ENCODE peak calls at places on chromosomes 11 and 22, in ten cellular contexts. X, I, U, J, R, P, T, A, C and B are unnamed samples.

GRCh38 chr11:111765320-111765983 is 737 bp downstream of the PPP2R1B start:
- DNase-seq in X (peak), I (peak), U (no peak), J (peak), R (peak), P (no peak), T (no peak), A (no peak), C (no peak), B (no peak)

GRCh38 chr22:48898524-48899377 is 928.9 kb downstream of the BRD1 start:
- DNase-seq in X (no peak), I (no peak), U (no peak), J (no peak), R (no peak), P (no peak), T (no peak), A (no peak), C (no peak), B (no peak)

GRCh38 chr11:102500829-102501228 is 29.7 kb downstream of the MMP7 start:
- DNase-seq in X (no peak), I (no peak), U (no peak), J (no peak), R (no peak), P (no peak), T (no peak), A (no peak), C (no peak), B (no peak)

GRCh38 chr22:39204216-39204615 is 40.6 kb downstream of the PDGFB start:
- DNase-seq in X (no peak), I (no peak), U (no peak), J (no peak), R (no peak), P (peak), T (no peak), A (no peak), C (no peak), B (no peak)

GRCh38 chr11:77179048-77179447 is 51.0 kb downstream of the MYO7A start:
- DNase-seq in X (no peak), I (no peak), U (no peak), J (no peak), R (no peak), P (no peak), T (no peak), A (no peak), C (no peak), B (no peak)

GRCh38 chr11:46277313-46277622 is 194 bp upstream of the CREB3L1 start:
- DNase-seq in X (no peak), I (no peak), U (no peak), J (no peak), R (no peak), P (no peak), T (no peak), A (no peak), C (no peak), B (no peak)

GRCh38 chr22:27620367-27621154 is 181.0 kb downstream of the MN1 start:
- DNase-seq in X (no peak), I (peak), U (no peak), J (no peak), R (no peak), P (no peak), T (no peak), A (peak), C (no peak), B (no peak)

GRCh38 chr11:125901872-125902271 is 1.1 kb downstream of the PUS3 start:
- DNase-seq in X (no peak), I (no peak), U (no peak), J (no peak), R (no peak), P (no peak), T (no peak), A (no peak), C (no peak), B (no peak)

GRCh38 chr11:36510567-36511020 is 522 bp upstream of the TRAF6 start:
- DNase-seq in X (no peak), I (peak), U (no peak), J (no peak), R (no peak), P (no peak), T (peak), A (no peak), C (no peak), B (no peak)

GRCh38 chr22:49975543-49976389 is 15.2 kb downstream of the PIM3 start:
- DNase-seq in X (peak), I (no peak), U (peak), J (peak), R (no peak), P (peak), T (no peak), A (peak), C (peak), B (no peak)

GRCh38 chr11:76314741-76315090 is 66.2 kb downstream of the THAP12 start:
- DNase-seq in X (no peak), I (peak), U (no peak), J (no peak), R (no peak), P (peak), T (no peak), A (no peak), C (no peak), B (no peak)

GRCh38 chr22:30309981-30310672 is 16.6 kb downstream of the TBC1D10A start:
- DNase-seq in X (peak), I (peak), U (no peak), J (peak), R (peak), P (no peak), T (no peak), A (no peak), C (no peak), B (peak)

GRCh38 chr11:15278129-15278528 is 163.4 kb downstream of the INSC start:
- DNase-seq in X (no peak), I (no peak), U (no peak), J (no peak), R (no peak), P (no peak), T (no peak), A (no peak), C (no peak), B (no peak)

GRCh38 chr22:37167981-37168647 is 18.4 kb upstream of the IL2RB start:
- DNase-seq in X (no peak), I (no peak), U (no peak), J (no peak), R (no peak), P (peak), T (no peak), A (no peak), C (peak), B (no peak)

GRCh38 chr11:58592760-58593472 is 14.1 kb downstream of the ZFP91 start:
- DNase-seq in X (no peak), I (peak), U (no peak), J (no peak), R (no peak), P (no peak), T (no peak), A (no peak), C (no peak), B (no peak)

GRCh38 chr11:95520361-95520760 is 269.2 kb downstream of the FAM76B start:
- DNase-seq in X (no peak), I (no peak), U (no peak), J (no peak), R (no peak), P (no peak), T (no peak), A (no peak), C (no peak), B (no peak)

GRCh38 chr11:130894322-130895025 is 21.8 kb downstream of the SNX19 start:
- DNase-seq in X (peak), I (peak), U (peak), J (peak), R (peak), P (peak), T (peak), A (peak), C (peak), B (peak)

GRCh38 chr11:55719608-55720160 is 53.6 kb upstream of the OR5D13 start:
- DNase-seq in X (no peak), I (no peak), U (no peak), J (no peak), R (no peak), P (no peak), T (no peak), A (no peak), C (no peak), B (no peak)

GRCh38 chr22:42623301-42623751 is 8.6 kb upstream of the POLDIP3 start:
- DNase-seq in X (peak), I (no peak), U (no peak), J (no peak), R (peak), P (no peak), T (no peak), A (no peak), C (no peak), B (no peak)

GRCh38 chr11:113934797-113935196 is 30.2 kb downstream of the HTR3B start:
- DNase-seq in X (no peak), I (no peak), U (no peak), J (no peak), R (no peak), P (no peak), T (no peak), A (no peak), C (no peak), B (peak)

GRCh38 chr22:22228921-22229320 is 15.7 kb upstream of the VPREB1 start:
- DNase-seq in X (no peak), I (no peak), U (no peak), J (no peak), R (no peak), P (peak), T (no peak), A (no peak), C (no peak), B (no peak)

GRCh38 chr11:32266611-32267010 is 168.7 kb downstream of the WT1 start:
- DNase-seq in X (no peak), I (no peak), U (no peak), J (no peak), R (no peak), P (no peak), T (no peak), A (no peak), C (no peak), B (no peak)

GRCh38 chr11:47390084-47390760 is 11.9 kb upstream of the SPI1 start:
- DNase-seq in X (no peak), I (no peak), U (no peak), J (no peak), R (no peak), P (no peak), T (no peak), A (no peak), C (no peak), B (no peak)

GRCh38 chr11:64729851-64730382 is 6.9 kb upstream of the NRXN2 start:
- DNase-seq in X (no peak), I (peak), U (peak), J (peak), R (no peak), P (peak), T (no peak), A (peak), C (no peak), B (no peak)

GRCh38 chr11:37699644-37700043 is 1101.6 kb upstream of the RAG2 start:
- DNase-seq in X (no peak), I (no peak), U (no peak), J (no peak), R (no peak), P (no peak), T (no peak), A (no peak), C (no peak), B (no peak)

GRCh38 chr11:62930157-62930556 is 9.0 kb upstream of the CHRM1 start:
- DNase-seq in X (no peak), I (no peak), U (peak), J (no peak), R (no peak), P (peak), T (no peak), A (peak), C (no peak), B (no peak)

GRCh38 chr11:92969293-92969633 is 188 bp upstream of the MTNR1B start:
- DNase-seq in X (no peak), I (no peak), U (no peak), J (no peak), R (no peak), P (no peak), T (no peak), A (no peak), C (no peak), B (no peak)

GRCh38 chr11:79198898-79199250 is 242.0 kb downstream of the TENM4 start:
- DNase-seq in X (no peak), I (peak), U (no peak), J (no peak), R (no peak), P (no peak), T (no peak), A (no peak), C (no peak), B (no peak)

GRCh38 chr22:30204742-30205111 is 41.8 kb downstream of the LIF start:
- DNase-seq in X (no peak), I (peak), U (peak), J (no peak), R (no peak), P (no peak), T (no peak), A (peak), C (peak), B (no peak)

GRCh38 chr11:81007046-81007445 is 1566.2 kb upstream of the TENM4 start:
- DNase-seq in X (no peak), I (peak), U (no peak), J (no peak), R (no peak), P (no peak), T (no peak), A (peak), C (no peak), B (no peak)
- TF ChIP-seq CTCF in X (no peak), I (peak), U (no peak), J (no peak), R (peak), P (peak), T (no peak), A (peak), C (no peak), B (peak)

GRCh38 chr11:110469101-110469500 is 39.4 kb downstream of the FDX1 start:
- DNase-seq in X (no peak), I (no peak), U (no peak), J (no peak), R (no peak), P (no peak), T (no peak), A (no peak), C (no peak), B (no peak)

GRCh38 chr11:110470716-110471115 is 41.0 kb downstream of the FDX1 start:
- DNase-seq in X (no peak), I (no peak), U (no peak), J (no peak), R (no peak), P (no peak), T (no peak), A (no peak), C (no peak), B (no peak)

GRCh38 chr11:110471315-110471714 is 41.6 kb downstream of the FDX1 start:
- DNase-seq in X (no peak), I (no peak), U (no peak), J (no peak), R (no peak), P (no peak), T (no peak), A (no peak), C (no peak), B (no peak)

GRCh38 chr11:110468095-110468494 is 38.3 kb downstream of the FDX1 start:
- DNase-seq in X (no peak), I (no peak), U (no peak), J (no peak), R (no peak), P (no peak), T (no peak), A (no peak), C (no peak), B (no peak)

GRCh38 chr11:110467556-110467955 is 37.8 kb downstream of the FDX1 start:
- DNase-seq in X (no peak), I (no peak), U (no peak), J (no peak), R (no peak), P (no peak), T (no peak), A (no peak), C (no peak), B (no peak)
- TF ChIP-seq CTCF in X (no peak), I (no peak), U (no peak), J (no peak), R (no peak), P (peak), T (no peak), A (no peak), C (no peak), B (no peak)

GRCh38 chr22:38190581-38190980 is 9.0 kb upstream of the PLA2G6 start:
- DNase-seq in X (no peak), I (no peak), U (no peak), J (no peak), R (no peak), P (no peak), T (no peak), A (no peak), C (no peak), B (no peak)

GRCh38 chr22:38191746-38192474 is 9.9 kb upstream of the MAFF start:
- DNase-seq in X (no peak), I (peak), U (no peak), J (no peak), R (no peak), P (no peak), T (no peak), A (no peak), C (no peak), B (no peak)

GRCh38 chr22:38191115-38191514 is 9.5 kb upstream of the PLA2G6 start:
- DNase-seq in X (no peak), I (no peak), U (no peak), J (no peak), R (no peak), P (no peak), T (no peak), A (no peak), C (no peak), B (no peak)

GRCh38 chr22:38193580-38193979 is 8.2 kb upstream of the MAFF start:
- DNase-seq in X (peak), I (no peak), U (no peak), J (no peak), R (no peak), P (no peak), T (no peak), A (no peak), C (peak), B (no peak)

DNA sequence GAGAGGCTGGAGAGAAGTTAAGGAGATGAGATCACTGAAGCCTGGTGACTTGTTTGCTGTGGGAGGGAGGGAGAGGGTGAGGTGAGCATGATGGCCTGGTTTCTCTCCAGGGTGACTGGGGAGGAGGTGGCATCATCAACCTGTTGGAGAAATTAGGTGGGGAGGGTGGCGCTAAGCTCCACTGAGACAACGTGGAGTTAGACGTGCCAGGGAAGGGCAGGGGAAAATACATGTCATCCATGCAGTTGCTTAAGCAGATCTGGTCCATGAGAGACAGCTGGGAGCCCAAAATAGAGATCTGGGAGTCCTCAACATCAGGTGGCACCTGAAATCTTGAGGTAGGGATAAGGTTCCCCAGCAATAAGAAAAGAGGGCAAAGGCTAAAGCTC is 9.3 kb upstream of the MAFF start:
- DNase-seq in X (no peak), I (no peak), U (no peak), J (no peak), R (no peak), P (no peak), T (no peak), A (no peak), C (no peak), B (no peak)
- TF ChIP-seq CTCF in X (no peak), I (no peak), U (no peak), J (no peak), R (no peak), P (no peak), T (no peak), A (no peak), C (no peak), B (no peak)

GRCh38 chr11:66264893-66265292 is 3.5 kb upstream of the RAB1B start:
- DNase-seq in X (peak), I (peak), U (peak), J (no peak), R (peak), P (peak), T (no peak), A (peak), C (no peak), B (no peak)
- TF ChIP-seq CTCF in X (no peak), I (peak), U (peak), J (no peak), R (peak), P (peak), T (peak), A (peak), C (no peak), B (peak)

GRCh38 chr11:836700-837099 is 3.9 kb downstream of the CD151 start:
- DNase-seq in X (no peak), I (no peak), U (no peak), J (no peak), R (no peak), P (no peak), T (no peak), A (no peak), C (no peak), B (no peak)

GRCh38 chr11:837189-837989 is 4.6 kb downstream of the CD151 start:
- DNase-seq in X (no peak), I (no peak), U (no peak), J (no peak), R (no peak), P (no peak), T (no peak), A (no peak), C (no peak), B (no peak)

GRCh38 chr11:834371-835316 is 1.9 kb downstream of the CD151 start:
- DNase-seq in X (no peak), I (peak), U (no peak), J (peak), R (no peak), P (no peak), T (peak), A (no peak), C (no peak), B (no peak)

GRCh38 chr11:837990-838307 is 4.4 kb downstream of the POLR2L start:
- DNase-seq in X (no peak), I (no peak), U (no peak), J (no peak), R (no peak), P (no peak), T (no peak), A (no peak), C (no peak), B (no peak)

GRCh38 chr11:836274-836673 is 3.5 kb downstream of the CD151 start:
- DNase-seq in X (no peak), I (no peak), U (no peak), J (no peak), R (no peak), P (no peak), T (no peak), A (no peak), C (no peak), B (no peak)
- TF ChIP-seq CTCF in X (no peak), I (no peak), U (no peak), J (no peak), R (no peak), P (no peak), T (no peak), A (no peak), C (no peak), B (no peak)

GRCh38 chr11:8786933-8787332 is 104.3 kb downstream of the RPL27A start:
- DNase-seq in X (no peak), I (no peak), U (no peak), J (no peak), R (no peak), P (no peak), T (no peak), A (no peak), C (no peak), B (no peak)
- TF ChIP-seq CTCF in X (no peak), I (peak), U (no peak), J (no peak), R (no peak), P (peak), T (no peak), A (peak), C (no peak), B (no peak)

GRCh38 chr11:18523079-18523478 is 3.7 kb downstream of the TSG101 start:
- DNase-seq in X (no peak), I (peak), U (no peak), J (no peak), R (no peak), P (no peak), T (no peak), A (no peak), C (no peak), B (no peak)

GRCh38 chr11:18524248-18524647 is 2.5 kb downstream of the TSG101 start:
- DNase-seq in X (no peak), I (no peak), U (no peak), J (no peak), R (no peak), P (no peak), T (no peak), A (no peak), C (no peak), B (no peak)

GRCh38 chr11:18521123-18521522 is 5.6 kb downstream of the TSG101 start:
- DNase-seq in X (no peak), I (no peak), U (no peak), J (no peak), R (no peak), P (no peak), T (no peak), A (no peak), C (no peak), B (no peak)

GRCh38 chr11:18526130-18526520 is 617 bp downstream of the TSG101 start:
- DNase-seq in X (no peak), I (no peak), U (no peak), J (no peak), R (no peak), P (no peak), T (no peak), A (no peak), C (no peak), B (no peak)

DNA sequence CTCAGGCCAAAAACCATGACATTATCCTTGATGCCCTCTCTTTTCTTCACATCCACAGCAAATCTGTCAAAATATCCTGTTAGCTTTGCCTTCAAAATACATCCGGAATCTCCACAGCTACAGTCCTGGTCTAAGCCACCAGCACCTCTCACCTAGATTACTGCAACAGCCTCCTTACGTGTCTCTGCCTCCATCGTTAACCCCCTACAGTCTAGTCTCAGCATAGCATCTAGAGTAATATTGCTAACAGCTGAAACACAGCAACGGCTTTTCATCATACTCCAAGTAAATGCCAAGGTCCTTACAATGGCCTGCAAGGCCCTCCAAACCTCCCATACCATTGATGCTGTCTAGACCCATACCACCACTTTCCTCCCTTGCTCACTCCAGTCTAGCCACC is 4.4 kb downstream of the TSG101 start:
- DNase-seq in X (no peak), I (peak), U (no peak), J (no peak), R (peak), P (peak), T (peak), A (peak), C (no peak), B (no peak)
- TF ChIP-seq CTCF in X (no peak), I (peak), U (peak), J (no peak), R (peak), P (peak), T (no peak), A (no peak), C (no peak), B (no peak)